ENCODE peak calls at places on chromosomes 2 and 18, in eight cellular contexts. One of them, this sample, is unnamed.

GRCh38 chr2:85433511-85434089 is 15.1 kb downstream of the SH2D6 start:
- DNase-seq in activated CD8-positive, alpha-beta memory T cell treated with anti-CD3 and anti-CD28 coated beads, Interleukin-2, amount 10 ng/mL, durations not matched to agents 7 days and 5 days: no peak
- DNase-seq in amygdala: peak; percentile 94
- DNase-seq in naive thymus-derived CD8-positive, alpha-beta T cell: no peak
- DNase-seq in T47D: no peak
- DNase-seq in 8988T: no peak
- DNase-seq in B cell: no peak
- DNase-seq in CD4-positive, alpha-beta T cell: no peak
- DNase-seq in this sample: peak; percentile 90

GRCh38 chr2:4973354-4973753 is 718.8 kb upstream of the SOX11 start:
- DNase-seq in activated CD8-positive, alpha-beta memory T cell treated with anti-CD3 and anti-CD28 coated beads, Interleukin-2, amount 10 ng/mL, durations not matched to agents 7 days and 5 days: no peak
- DNase-seq in amygdala: no peak
- DNase-seq in naive thymus-derived CD8-positive, alpha-beta T cell: no peak
- DNase-seq in T47D: no peak
- DNase-seq in 8988T: no peak
- DNase-seq in B cell: no peak
- DNase-seq in CD4-positive, alpha-beta T cell: no peak
- DNase-seq in this sample: no peak

GRCh38 chr18:70335892-70336726 is 47.3 kb downstream of the SOCS6 start:
- DNase-seq in activated CD8-positive, alpha-beta memory T cell treated with anti-CD3 and anti-CD28 coated beads, Interleukin-2, amount 10 ng/mL, durations not matched to agents 7 days and 5 days: no peak
- DNase-seq in amygdala: no peak
- DNase-seq in naive thymus-derived CD8-positive, alpha-beta T cell: no peak
- DNase-seq in T47D: no peak
- DNase-seq in 8988T: no peak
- DNase-seq in B cell: no peak
- DNase-seq in CD4-positive, alpha-beta T cell: no peak
- DNase-seq in this sample: no peak

GRCh38 chr18:79422022-79422782 is 26.5 kb downstream of the NFATC1 start:
- DNase-seq in activated CD8-positive, alpha-beta memory T cell treated with anti-CD3 and anti-CD28 coated beads, Interleukin-2, amount 10 ng/mL, durations not matched to agents 7 days and 5 days: peak; percentile 59
- DNase-seq in amygdala: no peak
- DNase-seq in naive thymus-derived CD8-positive, alpha-beta T cell: no peak
- DNase-seq in T47D: no peak
- DNase-seq in 8988T: no peak
- DNase-seq in B cell: peak; percentile 47
- DNase-seq in CD4-positive, alpha-beta T cell: no peak
- DNase-seq in this sample: no peak

GRCh38 chr18:11339121-11339520 is 189.8 kb upstream of the PIEZO2 start:
- DNase-seq in activated CD8-positive, alpha-beta memory T cell treated with anti-CD3 and anti-CD28 coated beads, Interleukin-2, amount 10 ng/mL, durations not matched to agents 7 days and 5 days: no peak
- DNase-seq in amygdala: no peak
- DNase-seq in naive thymus-derived CD8-positive, alpha-beta T cell: no peak
- DNase-seq in T47D: no peak
- DNase-seq in 8988T: no peak
- DNase-seq in B cell: no peak
- DNase-seq in CD4-positive, alpha-beta T cell: no peak
- DNase-seq in this sample: no peak

GRCh38 chr2:50116611-50117010 is 915.3 kb downstream of the NRXN1 start:
- DNase-seq in activated CD8-positive, alpha-beta memory T cell treated with anti-CD3 and anti-CD28 coated beads, Interleukin-2, amount 10 ng/mL, durations not matched to agents 7 days and 5 days: no peak
- DNase-seq in amygdala: no peak
- DNase-seq in naive thymus-derived CD8-positive, alpha-beta T cell: no peak
- DNase-seq in T47D: no peak
- DNase-seq in 8988T: no peak
- DNase-seq in B cell: no peak
- DNase-seq in CD4-positive, alpha-beta T cell: no peak
- DNase-seq in this sample: no peak

GRCh38 chr2:154616659-154617058 is 81.8 kb upstream of the KCNJ3 start:
- DNase-seq in activated CD8-positive, alpha-beta memory T cell treated with anti-CD3 and anti-CD28 coated beads, Interleukin-2, amount 10 ng/mL, durations not matched to agents 7 days and 5 days: no peak
- DNase-seq in amygdala: no peak
- DNase-seq in naive thymus-derived CD8-positive, alpha-beta T cell: no peak
- DNase-seq in T47D: no peak
- DNase-seq in 8988T: no peak
- DNase-seq in B cell: no peak
- DNase-seq in CD4-positive, alpha-beta T cell: no peak
- DNase-seq in this sample: no peak

GRCh38 chr2:62783679-62784078 is 78.2 kb downstream of the EHBP1 start:
- DNase-seq in activated CD8-positive, alpha-beta memory T cell treated with anti-CD3 and anti-CD28 coated beads, Interleukin-2, amount 10 ng/mL, durations not matched to agents 7 days and 5 days: no peak
- DNase-seq in amygdala: no peak
- DNase-seq in naive thymus-derived CD8-positive, alpha-beta T cell: no peak
- DNase-seq in T47D: no peak
- DNase-seq in 8988T: no peak
- DNase-seq in B cell: no peak
- DNase-seq in CD4-positive, alpha-beta T cell: no peak
- DNase-seq in this sample: no peak

GRCh38 chr2:46497726-46498125 is 18.4 kb downstream of the TMEM247 start:
- DNase-seq in activated CD8-positive, alpha-beta memory T cell treated with anti-CD3 and anti-CD28 coated beads, Interleukin-2, amount 10 ng/mL, durations not matched to agents 7 days and 5 days: peak; percentile 38
- DNase-seq in amygdala: no peak
- DNase-seq in naive thymus-derived CD8-positive, alpha-beta T cell: no peak
- DNase-seq in T47D: no peak
- DNase-seq in 8988T: no peak
- DNase-seq in B cell: no peak
- DNase-seq in CD4-positive, alpha-beta T cell: no peak
- DNase-seq in this sample: no peak

GRCh38 chr2:203543898-203544328 is 8.8 kb upstream of the RAPH1 start:
- DNase-seq in activated CD8-positive, alpha-beta memory T cell treated with anti-CD3 and anti-CD28 coated beads, Interleukin-2, amount 10 ng/mL, durations not matched to agents 7 days and 5 days: no peak
- DNase-seq in amygdala: no peak
- DNase-seq in naive thymus-derived CD8-positive, alpha-beta T cell: no peak
- DNase-seq in T47D: no peak
- DNase-seq in 8988T: no peak
- DNase-seq in B cell: no peak
- DNase-seq in CD4-positive, alpha-beta T cell: no peak
- DNase-seq in this sample: peak; percentile 6

GRCh38 chr18:78407456-78407823 is 572.2 kb upstream of the SALL3 start:
- DNase-seq in activated CD8-positive, alpha-beta memory T cell treated with anti-CD3 and anti-CD28 coated beads, Interleukin-2, amount 10 ng/mL, durations not matched to agents 7 days and 5 days: no peak
- DNase-seq in amygdala: no peak
- DNase-seq in naive thymus-derived CD8-positive, alpha-beta T cell: no peak
- DNase-seq in T47D: no peak
- DNase-seq in 8988T: no peak
- DNase-seq in B cell: no peak
- DNase-seq in CD4-positive, alpha-beta T cell: no peak
- DNase-seq in this sample: peak; percentile 64

GRCh38 chr2:207012461-207012860 is 73.1 kb downstream of the CPO start:
- DNase-seq in activated CD8-positive, alpha-beta memory T cell treated with anti-CD3 and anti-CD28 coated beads, Interleukin-2, amount 10 ng/mL, durations not matched to agents 7 days and 5 days: no peak
- DNase-seq in amygdala: no peak
- DNase-seq in naive thymus-derived CD8-positive, alpha-beta T cell: no peak
- DNase-seq in T47D: no peak
- DNase-seq in 8988T: no peak
- DNase-seq in B cell: no peak
- DNase-seq in CD4-positive, alpha-beta T cell: no peak
- DNase-seq in this sample: no peak

GRCh38 chr18:79530821-79531220 is 135.1 kb downstream of the NFATC1 start:
- DNase-seq in activated CD8-positive, alpha-beta memory T cell treated with anti-CD3 and anti-CD28 coated beads, Interleukin-2, amount 10 ng/mL, durations not matched to agents 7 days and 5 days: no peak
- DNase-seq in amygdala: no peak
- DNase-seq in naive thymus-derived CD8-positive, alpha-beta T cell: no peak
- DNase-seq in T47D: no peak
- DNase-seq in 8988T: no peak
- DNase-seq in B cell: no peak
- DNase-seq in CD4-positive, alpha-beta T cell: no peak
- DNase-seq in this sample: no peak

GRCh38 chr2:99926986-99927385 is 215.4 kb downstream of the AFF3 start:
- DNase-seq in activated CD8-positive, alpha-beta memory T cell treated with anti-CD3 and anti-CD28 coated beads, Interleukin-2, amount 10 ng/mL, durations not matched to agents 7 days and 5 days: no peak
- DNase-seq in amygdala: no peak
- DNase-seq in naive thymus-derived CD8-positive, alpha-beta T cell: no peak
- DNase-seq in T47D: no peak
- DNase-seq in 8988T: no peak
- DNase-seq in B cell: no peak
- DNase-seq in CD4-positive, alpha-beta T cell: no peak
- DNase-seq in this sample: no peak

GRCh38 chr2:32425719-32426141 is 68.9 kb downstream of the BIRC6 start:
- DNase-seq in activated CD8-positive, alpha-beta memory T cell treated with anti-CD3 and anti-CD28 coated beads, Interleukin-2, amount 10 ng/mL, durations not matched to agents 7 days and 5 days: no peak
- DNase-seq in amygdala: no peak
- DNase-seq in naive thymus-derived CD8-positive, alpha-beta T cell: no peak
- DNase-seq in T47D: no peak
- DNase-seq in 8988T: no peak
- DNase-seq in B cell: no peak
- DNase-seq in CD4-positive, alpha-beta T cell: no peak
- DNase-seq in this sample: no peak

GRCh38 chr18:13243363-13243762 is 24.8 kb downstream of the LDLRAD4 start:
- DNase-seq in activated CD8-positive, alpha-beta memory T cell treated with anti-CD3 and anti-CD28 coated beads, Interleukin-2, amount 10 ng/mL, durations not matched to agents 7 days and 5 days: no peak
- DNase-seq in amygdala: no peak
- DNase-seq in naive thymus-derived CD8-positive, alpha-beta T cell: no peak
- DNase-seq in T47D: no peak
- DNase-seq in 8988T: no peak
- DNase-seq in B cell: no peak
- DNase-seq in CD4-positive, alpha-beta T cell: no peak
- DNase-seq in this sample: no peak

GRCh38 chr2:43114210-43114609 is 112.2 kb downstream of the ZFP36L2 start:
- DNase-seq in activated CD8-positive, alpha-beta memory T cell treated with anti-CD3 and anti-CD28 coated beads, Interleukin-2, amount 10 ng/mL, durations not matched to agents 7 days and 5 days: no peak
- DNase-seq in amygdala: no peak
- DNase-seq in naive thymus-derived CD8-positive, alpha-beta T cell: no peak
- DNase-seq in T47D: peak; percentile 24
- DNase-seq in 8988T: no peak
- DNase-seq in B cell: no peak
- DNase-seq in CD4-positive, alpha-beta T cell: no peak
- DNase-seq in this sample: peak; percentile 60

GRCh38 chr2:238854246-238854645 is 6.4 kb downstream of the TWIST2 start:
- DNase-seq in activated CD8-positive, alpha-beta memory T cell treated with anti-CD3 and anti-CD28 coated beads, Interleukin-2, amount 10 ng/mL, durations not matched to agents 7 days and 5 days: no peak
- DNase-seq in amygdala: no peak
- DNase-seq in naive thymus-derived CD8-positive, alpha-beta T cell: no peak
- DNase-seq in T47D: no peak
- DNase-seq in 8988T: no peak
- DNase-seq in B cell: no peak
- DNase-seq in CD4-positive, alpha-beta T cell: no peak
- DNase-seq in this sample: no peak

GRCh38 chr2:62569907-62570793 is 64.2 kb upstream of the TMEM17 start:
- DNase-seq in activated CD8-positive, alpha-beta memory T cell treated with anti-CD3 and anti-CD28 coated beads, Interleukin-2, amount 10 ng/mL, durations not matched to agents 7 days and 5 days: no peak
- DNase-seq in amygdala: no peak
- DNase-seq in naive thymus-derived CD8-positive, alpha-beta T cell: no peak
- DNase-seq in T47D: no peak
- DNase-seq in 8988T: no peak
- DNase-seq in B cell: no peak
- DNase-seq in CD4-positive, alpha-beta T cell: no peak
- DNase-seq in this sample: peak; percentile 10

GRCh38 chr2:144515694-144516416 is 4.1 kb downstream of the ZEB2 start:
- DNase-seq in activated CD8-positive, alpha-beta memory T cell treated with anti-CD3 and anti-CD28 coated beads, Interleukin-2, amount 10 ng/mL, durations not matched to agents 7 days and 5 days: peak; percentile 69
- DNase-seq in amygdala: peak; percentile 73
- DNase-seq in naive thymus-derived CD8-positive, alpha-beta T cell: no peak
- DNase-seq in T47D: no peak
- DNase-seq in 8988T: no peak
- DNase-seq in B cell: peak; percentile 52
- DNase-seq in CD4-positive, alpha-beta T cell: no peak
- DNase-seq in this sample: no peak

GRCh38 chr2:287471-287885 is 413 bp downstream of the ALKAL2 start:
- DNase-seq in activated CD8-positive, alpha-beta memory T cell treated with anti-CD3 and anti-CD28 coated beads, Interleukin-2, amount 10 ng/mL, durations not matched to agents 7 days and 5 days: no peak
- DNase-seq in amygdala: no peak
- DNase-seq in naive thymus-derived CD8-positive, alpha-beta T cell: no peak
- DNase-seq in T47D: no peak
- DNase-seq in 8988T: no peak
- DNase-seq in B cell: peak; percentile 71
- DNase-seq in CD4-positive, alpha-beta T cell: no peak
- DNase-seq in this sample: peak; percentile 42